ENCODE peak calls at places on chromosome 3, in eight cellular contexts. L, F, Y, U, W, C, N and I are unnamed samples.

GRCh38 chr3:59248976-59249375 is 199.2 kb upstream of the CFAP20DC start:
- DNase-seq in L (no peak), F (no peak), Y (no peak), U (no peak), W (no peak), C (no peak), N (no peak), I (no peak)

GRCh38 chr3:39705351-39705900 is 104.0 kb upstream of the MYRIP start:
- DNase-seq in L (no peak), F (no peak), Y (no peak), U (no peak), W (no peak), C (no peak), N (peak; percentile 7), I (peak; percentile 25)

GRCh38 chr3:195260286-195260905 is 10.6 kb downstream of the XXYLT1 start:
- DNase-seq in L (no peak), F (no peak), Y (no peak), U (no peak), W (no peak), C (peak; percentile 31), N (no peak), I (no peak)

GRCh38 chr3:125148836-125149235 is 63.7 kb downstream of the SLC12A8 start:
- DNase-seq in L (no peak), F (no peak), Y (peak; percentile 48), U (no peak), W (no peak), C (no peak), N (no peak), I (no peak)

GRCh38 chr3:16332904-16333426 is 68.0 kb downstream of the OXNAD1 start:
- DNase-seq in L (no peak), F (no peak), Y (peak; percentile 23), U (no peak), W (peak; percentile 77), C (no peak), N (peak; percentile 65), I (peak; percentile 56)

GRCh38 chr3:10992017-10992945 is at the start of gene SLC6A1:
- DNase-seq in L (no peak), F (peak; percentile 15), Y (no peak), U (no peak), W (no peak), C (no peak), N (no peak), I (no peak)

GRCh38 chr3:176349706-176350105 is 847.6 kb downstream of the TBL1XR1 start:
- DNase-seq in L (no peak), F (no peak), Y (no peak), U (no peak), W (no peak), C (no peak), N (no peak), I (no peak)

GRCh38 chr3:184773341-184774186 is 38.4 kb upstream of the VPS8 start:
- DNase-seq in L (no peak), F (no peak), Y (peak; percentile 22), U (no peak), W (no peak), C (no peak), N (no peak), I (no peak)

GRCh38 chr3:106518516-106518915 is 649.7 kb upstream of the CBLB start:
- DNase-seq in L (no peak), F (no peak), Y (peak; percentile 58), U (no peak), W (peak; percentile 52), C (no peak), N (peak; percentile 41), I (peak; percentile 52)

GRCh38 chr3:97827741-97828471 is 6.1 kb downstream of the CRYBG3 start:
- DNase-seq in L (no peak), F (no peak), Y (no peak), U (no peak), W (no peak), C (no peak), N (no peak), I (peak; percentile 39)

GRCh38 chr3:43870844-43871626 is 180.3 kb downstream of the ABHD5 start:
- DNase-seq in L (no peak), F (no peak), Y (no peak), U (no peak), W (no peak), C (no peak), N (no peak), I (no peak)

GRCh38 chr3:70526966-70527515 is 214.6 kb upstream of the MDFIC2 start:
- DNase-seq in L (no peak), F (no peak), Y (no peak), U (no peak), W (no peak), C (no peak), N (no peak), I (no peak)

GRCh38 chr3:64612082-64612860 is 75.5 kb downstream of the ADAMTS9 start:
- DNase-seq in L (no peak), F (no peak), Y (peak; percentile 91), U (no peak), W (no peak), C (peak; percentile 75), N (no peak), I (peak; percentile 88)

GRCh38 chr3:189148090-189148507 is 23.7 kb upstream of the TPRG1 start:
- DNase-seq in L (peak; percentile 68), F (peak; percentile 82), Y (peak; percentile 71), U (no peak), W (peak; percentile 10), C (peak; percentile 49), N (peak; percentile 11), I (peak; percentile 78)

GRCh38 chr3:98901032-98901464 is 447 bp downstream of the DCBLD2 start:
- DNase-seq in L (peak; percentile 40), F (peak; percentile 32), Y (peak; percentile 58), U (no peak), W (no peak), C (peak; percentile 32), N (no peak), I (peak; percentile 56)

GRCh38 chr3:40975711-40976121 is 223.6 kb upstream of the CTNNB1 start:
- DNase-seq in L (no peak), F (no peak), Y (peak; percentile 42), U (no peak), W (no peak), C (no peak), N (no peak), I (peak; percentile 78)

GRCh38 chr3:18402140-18402834 is 22.9 kb downstream of the SATB1 start:
- DNase-seq in L (no peak), F (no peak), Y (no peak), U (no peak), W (no peak), C (no peak), N (no peak), I (no peak)

GRCh38 chr3:112974178-112974517 is 755 bp downstream of the CD200R1 start:
- DNase-seq in L (no peak), F (no peak), Y (no peak), U (no peak), W (no peak), C (no peak), N (no peak), I (no peak)
- H3K4me3 ChIP-seq in L (peak overlapping the region; percentile 12), F (peak overlapping the region; percentile 15), Y (no peak overlapping the region), U (no peak overlapping the region), W (no peak overlapping the region), C (no peak overlapping the region), N (no peak overlapping the region), I (no peak overlapping the region)

DNA sequence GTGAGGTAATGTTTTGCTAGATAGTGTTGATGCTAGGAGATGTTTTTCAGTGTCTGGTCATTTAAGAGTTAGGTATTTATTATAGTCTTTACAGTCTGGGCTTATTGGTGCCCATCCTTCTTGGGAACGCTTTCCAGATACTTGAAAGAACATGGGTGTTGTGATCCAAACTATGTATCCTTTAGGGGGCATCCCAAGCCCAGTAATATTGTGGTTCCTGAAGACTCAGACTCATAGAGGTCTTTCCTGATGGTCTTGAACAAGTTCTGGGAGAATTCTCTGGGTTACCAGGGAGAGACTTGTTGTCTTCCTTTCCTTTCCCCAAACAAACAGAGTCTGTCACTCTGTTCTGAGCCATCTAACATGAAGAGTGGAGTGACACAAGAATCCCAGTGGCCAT is 99.7 kb upstream of the LRRC3B start:
- DNase-seq in L (no peak), F (no peak), Y (no peak), U (no peak), W (no peak), C (no peak), N (no peak), I (no peak)
- TF ChIP-seq CTCF in L (no peak), F (no peak), Y (no peak), U (no peak), W (no peak), C (no peak), N (no peak), I (no peak)

DNA sequence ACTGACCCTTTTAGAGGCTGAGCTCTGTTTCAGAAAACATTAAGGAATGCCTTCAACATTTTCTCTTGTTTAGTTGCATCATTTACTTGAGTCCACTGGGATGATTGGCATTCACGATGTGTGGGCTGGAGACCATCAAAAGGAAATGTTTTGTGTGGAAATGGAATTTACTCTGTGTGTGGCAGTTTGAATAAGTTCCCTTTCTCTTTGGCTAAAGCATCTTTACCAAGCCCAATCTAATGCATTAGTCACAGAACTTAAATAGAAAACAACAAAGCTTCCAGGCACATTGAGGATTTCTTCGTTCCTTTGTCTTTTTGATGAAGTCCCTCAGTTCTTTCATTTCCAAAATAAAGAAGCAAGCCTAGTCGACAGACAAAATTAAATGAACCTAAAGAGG is 633.8 kb upstream of the TGFBR2 start:
- DNase-seq in L (no peak), F (peak; percentile 36), Y (peak; percentile 58), U (no peak), W (no peak), C (no peak), N (peak; percentile 66), I (peak; percentile 93)
- H3K4me3 ChIP-seq in L (no peak overlapping the region), F (no peak overlapping the region), Y (no peak overlapping the region), U (no peak overlapping the region), W (no peak overlapping the region), C (no peak overlapping the region), N (no peak overlapping the region), I (no peak overlapping the region)

GRCh38 chr3:27138562-27138961 is 230.6 kb downstream of the NEK10 start:
- DNase-seq in L (no peak), F (no peak), Y (no peak), U (no peak), W (peak; percentile 12), C (no peak), N (no peak), I (no peak)

GRCh38 chr3:27145719-27146118 is 223.5 kb downstream of the NEK10 start:
- DNase-seq in L (no peak), F (no peak), Y (no peak), U (no peak), W (no peak), C (no peak), N (no peak), I (no peak)

GRCh38 chr3:27138005-27138404 is 231.2 kb downstream of the NEK10 start:
- DNase-seq in L (no peak), F (no peak), Y (no peak), U (no peak), W (no peak), C (no peak), N (no peak), I (no peak)

GRCh38 chr3:27146786-27147185 is 222.4 kb downstream of the NEK10 start:
- DNase-seq in L (no peak), F (no peak), Y (no peak), U (no peak), W (no peak), C (no peak), N (no peak), I (no peak)

DNA sequence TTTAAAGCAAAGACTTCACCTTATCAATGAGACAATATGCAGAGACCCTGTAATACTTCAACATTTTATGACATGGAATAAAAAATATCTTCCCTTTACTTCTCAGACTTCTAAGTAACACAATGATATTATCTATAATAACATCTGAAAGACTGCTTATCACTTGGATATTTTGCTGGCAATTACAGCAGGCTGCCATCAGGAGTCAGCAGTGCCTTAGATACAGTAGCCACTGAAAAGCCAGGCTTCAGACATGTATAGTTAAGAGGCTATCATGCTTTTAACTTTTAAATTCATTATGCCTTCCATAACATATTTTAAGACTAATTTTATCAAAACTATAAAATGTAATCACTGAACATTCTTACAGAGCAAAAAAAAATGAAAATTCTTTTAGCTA is 227.5 kb downstream of the NEK10 start:
- DNase-seq in L (no peak), F (no peak), Y (no peak), U (no peak), W (no peak), C (no peak), N (no peak), I (no peak)
- TF ChIP-seq CTCF in L (no peak), F (no peak), Y (no peak), U (peak; percentile 31), W (peak; percentile 34), C (no peak), N (no peak), I (no peak)